ENCODE peak calls at places on chromosomes 6 and 20, in four cellular contexts. A, X, P and S are unnamed samples.

GRCh38 chr6:15628499-15629131 is 34.2 kb downstream of the DTNBP1 start:
- DNase-seq in A (no peak), X (no peak), P (no peak), S (no peak)

GRCh38 chr6:82954937-82955577 is 110.6 kb downstream of the UBE3D start:
- DNase-seq in A (no peak), X (no peak), P (no peak), S (no peak)

GRCh38 chr6:162854734-162855191 is 127.0 kb downstream of the PACRG start:
- DNase-seq in A (peak; percentile 53), X (no peak), P (no peak), S (no peak)

GRCh38 chr6:10395946-10396577 is 18.8 kb downstream of the TFAP2A start:
- DNase-seq in A (no peak), X (no peak), P (no peak), S (no peak)

GRCh38 chr6:69976591-69977090 is 110.3 kb downstream of the COL19A1 start:
- DNase-seq in A (no peak), X (no peak), P (no peak), S (no peak)

GRCh38 chr20:51457281-51457932 is 85.1 kb downstream of the NFATC2 start:
- DNase-seq in A (peak; percentile 82), X (no peak), P (no peak), S (no peak)

GRCh38 chr6:111805511-111806181 is 67.6 kb downstream of the FYN start:
- DNase-seq in A (no peak), X (no peak), P (no peak), S (no peak)

GRCh38 chr6:10954590-10955010 is 67.7 kb downstream of the SYCP2L start:
- DNase-seq in A (peak; percentile 81), X (peak; percentile 69), P (peak; percentile 87), S (no peak)

GRCh38 chr6:79544299-79544927 is 7.2 kb upstream of the LCA5 start:
- DNase-seq in A (no peak), X (no peak), P (no peak), S (no peak)